ENCODE peak calls at places on chromosomes 16 and 17, in ten cellular contexts. Y is hepatic stellate cell; S is body of pancreas; D is EL; F is skeletal muscle cell; H is fibroblast of lung; B is B cell; X is stimulated activated CD4-positive, alpha-beta T cell treated with anti-CD3 and anti-CD28 coated beads, Interleukin-4, amount 100 ng/mL, for 4 hours; P is neural progenitor cell; W is amniotic stem cell. N is an unnamed sample.

GRCh38 chr16:89118361-89119061 is 24.9 kb downstream of the ACSF3 start:
- DNase-seq in Y (no peak), S (no peak), D (no peak), F (no peak), H (no peak), B (no peak), X (no peak), P (no peak), W (no peak), N (peak; percentile 58)

GRCh38 chr17:55708575-55708974 is 14.1 kb downstream of the TMEM100 start:
- DNase-seq in Y (no peak), S (no peak), D (no peak), F (no peak), H (no peak), B (no peak), X (no peak), P (no peak), W (no peak), N (no peak)

GRCh38 chr16:81601008-81601428 is 156.4 kb downstream of the CMIP start:
- DNase-seq in Y (peak; percentile 77), S (no peak), D (peak; percentile 64), F (peak; percentile 54), H (peak; percentile 69), B (no peak), X (no peak), P (no peak), W (no peak), N (peak; percentile 56)

GRCh38 chr17:9451919-9452318 is 123.7 kb downstream of the STX8 start:
- DNase-seq in Y (no peak), S (no peak), D (no peak), F (no peak), H (no peak), B (no peak), X (no peak), P (no peak), W (no peak), N (no peak)

GRCh38 chr16:86377251-86378022 is 132.9 kb upstream of the FOXF1 start:
- DNase-seq in Y (no peak), S (no peak), D (no peak), F (no peak), H (peak; percentile 43), B (no peak), X (no peak), P (no peak), W (no peak), N (peak; percentile 72)

GRCh38 chr17:67608691-67609090 is 109.0 kb upstream of the NOL11 start:
- DNase-seq in Y (peak; percentile 42), S (no peak), D (peak; percentile 44), F (no peak), H (peak; percentile 75), B (no peak), X (no peak), P (no peak), W (no peak), N (no peak)

GRCh38 chr17:66369830-66370229 is 67.4 kb downstream of the PRKCA start:
- DNase-seq in Y (no peak), S (no peak), D (no peak), F (no peak), H (no peak), B (no peak), X (no peak), P (no peak), W (no peak), N (no peak)

GRCh38 chr16:29898786-29899515 is 399 bp downstream of the SEZ6L2 start:
- DNase-seq in Y (no peak), S (peak; percentile 69), D (no peak), F (no peak), H (no peak), B (no peak), X (no peak), P (peak; percentile 80), W (no peak), N (peak; percentile 54)

GRCh38 chr17:59762022-59762825 is 54.8 kb downstream of the VMP1 start:
- DNase-seq in Y (peak; percentile 15), S (peak; percentile 50), D (peak; percentile 66), F (no peak), H (peak; percentile 84), B (no peak), X (peak; percentile 37), P (no peak), W (no peak), N (no peak)

GRCh38 chr17:57604771-57605733 is 140.0 kb downstream of the CCDC182 start:
- DNase-seq in Y (peak; percentile 52), S (peak; percentile 55), D (no peak), F (no peak), H (peak; percentile 74), B (peak; percentile 76), X (peak; percentile 21), P (peak; percentile 38), W (peak; percentile 13), N (peak; percentile 89)

GRCh38 chr16:879461-879861 is 78.9 kb upstream of the GNG13 start:
- DNase-seq in Y (no peak), S (no peak), D (no peak), F (no peak), H (no peak), B (no peak), X (no peak), P (no peak), W (no peak), N (no peak)

GRCh38 chr17:78557598-78558039 is 19.6 kb downstream of the DNAH17 start:
- DNase-seq in Y (peak; percentile 81), S (no peak), D (peak; percentile 57), F (peak; percentile 32), H (peak; percentile 36), B (no peak), X (no peak), P (no peak), W (peak; percentile 22), N (no peak)

GRCh38 chr17:7987112-7987893 is 15.1 kb upstream of the GUCY2D start:
- DNase-seq in Y (no peak), S (no peak), D (peak; percentile 12), F (no peak), H (no peak), B (no peak), X (no peak), P (no peak), W (no peak), N (no peak)

GRCh38 chr16:84947996-84948854 is 63.1 kb downstream of the ZDHHC7 start:
- DNase-seq in Y (no peak), S (no peak), D (no peak), F (no peak), H (no peak), B (no peak), X (no peak), P (no peak), W (no peak), N (no peak)

GRCh38 chr16:35516551-35516950 is 2057.1 kb downstream of the TP53TG3F start:
- DNase-seq in Y (no peak), S (no peak), D (no peak), F (no peak), H (no peak), B (no peak), X (no peak), P (no peak), W (no peak), N (no peak)

GRCh38 chr17:3692346-3692745 is 3.6 kb downstream of the P2RX5 start:
- DNase-seq in Y (no peak), S (no peak), D (no peak), F (no peak), H (no peak), B (no peak), X (no peak), P (no peak), W (no peak), N (no peak)

GRCh38 chr17:52178013-52178412 is 19.5 kb upstream of the CA10 start:
- DNase-seq in Y (no peak), S (no peak), D (no peak), F (no peak), H (no peak), B (no peak), X (no peak), P (no peak), W (no peak), N (no peak)

GRCh38 chr17:30921544-30922196 is at the start of gene ADAP2:
- DNase-seq in Y (peak; percentile 28), S (peak; percentile 82), D (no peak), F (no peak), H (no peak), B (peak; percentile 53), X (no peak), P (peak; percentile 76), W (no peak), N (peak; percentile 24)

GRCh38 chr17:49344914-49345313 is 17.1 kb downstream of the ZNF652 start:
- DNase-seq in Y (no peak), S (no peak), D (peak; percentile 45), F (no peak), H (no peak), B (no peak), X (no peak), P (no peak), W (no peak), N (no peak)

GRCh38 chr17:7855643-7856080 is 796 bp downstream of the TMEM88 start:
- DNase-seq in Y (no peak), S (no peak), D (no peak), F (no peak), H (no peak), B (peak; percentile 26), X (peak; percentile 38), P (no peak), W (no peak), N (peak; percentile 76)

GRCh38 chr17:74415608-74416396 is 16.1 kb upstream of the GPRC5C start:
- DNase-seq in Y (no peak), S (no peak), D (no peak), F (no peak), H (no peak), B (no peak), X (no peak), P (no peak), W (no peak), N (no peak)

GRCh38 chr17:50289268-50289667 is 15.0 kb downstream of the TMEM92 start:
- DNase-seq in Y (no peak), S (no peak), D (peak; percentile 52), F (no peak), H (peak; percentile 88), B (no peak), X (no peak), P (no peak), W (no peak), N (no peak)

GRCh38 chr16:27264151-27264550 is 4.4 kb downstream of the NSMCE1 start:
- DNase-seq in Y (peak; percentile 24), S (no peak), D (peak; percentile 73), F (no peak), H (peak; percentile 65), B (no peak), X (no peak), P (no peak), W (peak; percentile 4), N (no peak)

GRCh38 chr17:81066072-81066471 is 31.1 kb downstream of the BAIAP2 start:
- DNase-seq in Y (no peak), S (peak; percentile 27), D (no peak), F (no peak), H (no peak), B (no peak), X (no peak), P (no peak), W (no peak), N (no peak)

GRCh38 chr17:71664867-71665266 is 456.0 kb upstream of the SOX9 start:
- DNase-seq in Y (no peak), S (no peak), D (no peak), F (no peak), H (no peak), B (no peak), X (no peak), P (no peak), W (no peak), N (no peak)

GRCh38 chr17:13638855-13639458 is 37.2 kb upstream of the HS3ST3A1 start:
- DNase-seq in Y (no peak), S (peak; percentile 29), D (peak; percentile 50), F (no peak), H (peak; percentile 58), B (no peak), X (no peak), P (no peak), W (no peak), N (no peak)

GRCh38 chr16:82627811-82628339 is 1.1 kb downstream of the CDH13 start:
- DNase-seq in Y (peak; percentile 49), S (no peak), D (peak; percentile 72), F (no peak), H (no peak), B (no peak), X (no peak), P (peak; percentile 68), W (no peak), N (peak; percentile 70)

GRCh38 chr16:48117217-48118105 is 38.3 kb downstream of the ABCC12 start:
- DNase-seq in Y (peak; percentile 71), S (peak; percentile 52), D (peak; percentile 44), F (no peak), H (peak; percentile 47), B (peak; percentile 58), X (peak; percentile 19), P (peak; percentile 89), W (no peak), N (peak; percentile 73)

N was measured in retina.